ENCODE peak calls at places on chromosomes 7 and 10, in six cellular contexts. P, T, L, R, M and O are unnamed samples.

GRCh38 chr10:6473901-6474370 is 106.1 kb downstream of the PRKCQ start:
- DNase-seq in P (no peak), T (peak; percentile 24), L (peak; percentile 67), R (no peak), M (no peak), O (peak; percentile 10)

GRCh38 chr7:54252256-54253035 is 289.7 kb upstream of the VSTM2A start:
- DNase-seq in P (no peak), T (no peak), L (no peak), R (no peak), M (no peak), O (no peak)

GRCh38 chr10:125095776-125096175 is 64.6 kb downstream of the CTBP2 start:
- DNase-seq in P (no peak), T (peak; percentile 28), L (no peak), R (no peak), M (no peak), O (no peak)

GRCh38 chr7:27239780-27240731 is 2.5 kb upstream of the EVX1 start:
- DNase-seq in P (no peak), T (no peak), L (no peak), R (no peak), M (no peak), O (no peak)

GRCh38 chr10:3749597-3750351 is 35.2 kb downstream of the KLF6 start:
- DNase-seq in P (peak; percentile 72), T (peak; percentile 85), L (peak; percentile 3), R (peak; percentile 35), M (no peak), O (peak; percentile 67)

GRCh38 chr7:130153251-130153908 is 51.8 kb downstream of the TMEM209 start:
- DNase-seq in P (no peak), T (no peak), L (no peak), R (no peak), M (no peak), O (no peak)

GRCh38 chr7:81833401-81833800 is 63.6 kb upstream of the HGF start:
- DNase-seq in P (no peak), T (peak; percentile 82), L (no peak), R (no peak), M (no peak), O (peak; percentile 45)

GRCh38 chr7:90570373-90570959 is 25.7 kb upstream of the CDK14 start:
- DNase-seq in P (no peak), T (peak; percentile 11), L (no peak), R (no peak), M (no peak), O (peak; percentile 13)

GRCh38 chr7:99010281-99010680 is 131.9 kb downstream of the TRRAP start:
- DNase-seq in P (no peak), T (no peak), L (no peak), R (no peak), M (no peak), O (no peak)

GRCh38 chr10:33900591-33900990 is 566.1 kb upstream of the NRP1 start:
- DNase-seq in P (no peak), T (peak; percentile 73), L (no peak), R (no peak), M (no peak), O (peak; percentile 26)

GRCh38 chr10:119198438-119198837 is 8.9 kb upstream of the GRK5 start:
- DNase-seq in P (no peak), T (no peak), L (peak; percentile 48), R (peak; percentile 48), M (no peak), O (peak; percentile 34)

GRCh38 chr7:132004528-132004927 is 448.1 kb upstream of the PODXL start:
- DNase-seq in P (peak; percentile 3), T (no peak), L (no peak), R (no peak), M (no peak), O (peak; percentile 4)

GRCh38 chr7:50838675-50839377 is 56.1 kb upstream of the GRB10 start:
- DNase-seq in P (no peak), T (peak; percentile 75), L (no peak), R (no peak), M (no peak), O (peak; percentile 72)

GRCh38 chr10:25758041-25758457 is 176.0 kb upstream of the MYO3A start:
- DNase-seq in P (no peak), T (peak; percentile 20), L (peak; percentile 15), R (peak; percentile 57), M (no peak), O (peak; percentile 1)

GRCh38 chr7:12518920-12519681 is 51.4 kb upstream of the SCIN start:
- DNase-seq in P (no peak), T (peak; percentile 22), L (no peak), R (no peak), M (peak; percentile 39), O (peak; percentile 14)

GRCh38 chr7:35617076-35617475 is 77.9 kb downstream of the HERPUD2 start:
- DNase-seq in P (no peak), T (peak; percentile 20), L (no peak), R (no peak), M (no peak), O (peak; percentile 4)

GRCh38 chr10:121171825-121172224 is 320.7 kb downstream of the WDR11 start:
- DNase-seq in P (no peak), T (no peak), L (no peak), R (no peak), M (no peak), O (no peak)

GRCh38 chr10:119656760-119657159 is 5.6 kb downstream of the BAG3 start:
- DNase-seq in P (no peak), T (no peak), L (no peak), R (no peak), M (no peak), O (no peak)

GRCh38 chr10:11160982-11161554 is 143.4 kb downstream of the CELF2 start:
- DNase-seq in P (no peak), T (no peak), L (no peak), R (no peak), M (no peak), O (no peak)

GRCh38 chr7:55251313-55251712 is 113.8 kb upstream of the LANCL2 start:
- DNase-seq in P (no peak), T (no peak), L (no peak), R (no peak), M (no peak), O (no peak)

GRCh38 chr10:110360857-110361474 is 56.2 kb upstream of the SMNDC1 start:
- DNase-seq in P (no peak), T (peak; percentile 24), L (no peak), R (no peak), M (no peak), O (peak; percentile 37)

GRCh38 chr7:158754746-158755444 is 50.3 kb upstream of the NCAPG2 start:
- DNase-seq in P (no peak), T (peak; percentile 45), L (no peak), R (no peak), M (no peak), O (no peak)